ENCODE peak calls at places on chromosomes 11 and 22, in ten cellular contexts. F is kidney, B is astrocyte of the spinal cord, C is fibroblast of the aortic adventitia, E is GM20000, M is RWPE1, W is HFFc6, I is fibroblast of lung, V is MCF 10A, A is AG04450. J is an unnamed sample.

GRCh38 chr11:134379241-134379640 is 32.8 kb downstream of the B3GAT1 start:
- DNase-seq in F (peak), C (no peak), I (no peak), M (no peak), V (no peak), B (no peak), A (no peak), E (no peak), W (no peak), J (no peak)

GRCh38 chr22:23767303-23767672 is 484 bp downstream of the CHCHD10 start:
- DNase-seq in E (no peak), A (no peak), I (no peak), C (no peak), B (no peak), F (no peak), W (no peak), M (no peak), V (no peak), J (no peak)

GRCh38 chr22:24133187-24133965 is 47.9 kb upstream of the SUSD2 start:
- DNase-seq in C (no peak), B (peak), I (no peak), A (no peak), F (no peak), V (no peak), M (no peak), W (no peak), E (no peak), J (no peak)

GRCh38 chr11:46278387-46279173 is 1.1 kb downstream of the CREB3L1 start:
- DNase-seq in A (no peak), V (no peak), M (no peak), I (peak), F (peak), C (peak), B (peak), W (peak), E (peak), J (no peak)

GRCh38 chr11:59207988-59208432 is 4.7 kb downstream of the MPEG1 start:
- DNase-seq in W (peak), M (peak), E (peak), A (peak), F (no peak), B (peak), V (peak), I (peak), C (peak), J (peak)

GRCh38 chr22:27748355-27749168 is 53.0 kb downstream of the MN1 start:
- DNase-seq in W (no peak), B (peak), A (no peak), E (no peak), C (peak), F (no peak), M (peak), V (peak), I (peak), J (peak)

GRCh38 chr11:96090711-96091110 is 166.8 kb upstream of the MTMR2 start:
- DNase-seq in B (peak), V (no peak), E (no peak), W (peak), F (no peak), C (peak), M (no peak), A (peak), I (peak), J (peak)

GRCh38 chr11:72239296-72239848 is 4.6 kb downstream of the PHOX2A start:
- DNase-seq in V (peak), W (peak), M (peak), A (no peak), C (peak), F (peak), I (peak), B (peak), E (peak), J (no peak)

GRCh38 chr11:102703826-102704493 is 1.6 kb downstream of the MMP27 start:
- DNase-seq in W (no peak), C (no peak), A (no peak), B (no peak), M (no peak), F (no peak), E (no peak), I (no peak), V (no peak), J (no peak)

GRCh38 chr11:83521647-83522596 is 235.8 kb upstream of the CCDC90B start:
- DNase-seq in F (no peak), W (peak), V (peak), B (no peak), A (no peak), E (no peak), I (peak), M (peak), C (peak), J (no peak)

GRCh38 chr11:22634897-22635629 is 9.4 kb upstream of the FANCF start:
- DNase-seq in V (peak), M (no peak), F (no peak), C (peak), B (peak), I (peak), A (no peak), E (no peak), W (no peak), J (no peak)

GRCh38 chr11:86625544-86625943 is 46.9 kb downstream of the ME3 start:
- DNase-seq in M (no peak), C (no peak), W (no peak), F (no peak), V (no peak), B (no peak), I (no peak), E (no peak), A (no peak), J (no peak)

GRCh38 chr11:94638902-94639373 is 71.8 kb downstream of the PIWIL4 start:
- DNase-seq in E (no peak), B (no peak), M (no peak), V (peak), F (no peak), I (no peak), W (peak), A (no peak), C (peak), J (peak)

GRCh38 chr11:60485987-60486386 is 6.6 kb upstream of the MS4A12 start:
- DNase-seq in I (no peak), C (no peak), W (no peak), B (no peak), A (no peak), E (peak), F (no peak), M (peak), V (peak), J (no peak)

GRCh38 chr11:129270471-129270870 is 78.3 kb upstream of the ARHGAP32 start:
- DNase-seq in I (no peak), C (no peak), B (no peak), M (no peak), W (no peak), E (no peak), F (no peak), A (no peak), V (no peak), J (no peak)

GRCh38 chr11:76606102-76606793 is 64.3 kb downstream of the LRRC32 start:
- DNase-seq in M (no peak), B (no peak), I (no peak), C (peak), F (peak), V (no peak), A (no peak), E (no peak), W (no peak), J (no peak)

GRCh38 chr22:26385164-26385563 is 43.9 kb upstream of the ASPHD2 start:
- DNase-seq in A (no peak), E (no peak), M (no peak), I (no peak), C (no peak), B (no peak), W (no peak), F (no peak), V (no peak), J (no peak)

GRCh38 chr11:114353448-114353847 is 46.9 kb downstream of the C11orf71 start:
- DNase-seq in A (no peak), B (peak), F (no peak), I (peak), W (no peak), E (no peak), M (no peak), C (no peak), V (no peak), J (no peak)

GRCh38 chr11:96014234-96014633 is 90.3 kb upstream of the MTMR2 start:
- DNase-seq in I (peak), V (peak), C (peak), M (peak), A (no peak), F (no peak), E (no peak), B (peak), W (peak), J (no peak)

GRCh38 chr11:5548440-5548839 is at the start of gene OR52H1:
- DNase-seq in A (no peak), C (no peak), B (no peak), I (no peak), M (no peak), W (no peak), F (no peak), E (no peak), V (no peak), J (no peak)

GRCh38 chr11:34192481-34193401 is 87.3 kb downstream of the NAT10 start:
- DNase-seq in B (peak), V (peak), M (peak), E (no peak), F (no peak), W (peak), C (peak), A (peak), I (peak), J (peak)

GRCh38 chr11:108218912-108219783 is 3.3 kb downstream of the NPAT start:
- DNase-seq in M (no peak), F (no peak), A (no peak), C (no peak), V (no peak), I (no peak), B (no peak), W (no peak), E (no peak), J (no peak)

GRCh38 chr11:19722702-19723101 is 10.1 kb downstream of the NAV2 start:
- DNase-seq in V (no peak), W (no peak), C (no peak), F (no peak), I (no peak), B (no peak), A (no peak), E (no peak), M (no peak), J (no peak)

GRCh38 chr22:44242946-44243724 is 62.4 kb downstream of the PARVG start:
- DNase-seq in B (no peak), W (no peak), I (no peak), A (no peak), V (no peak), E (no peak), M (no peak), F (no peak), C (no peak), J (no peak)

GRCh38 chr22:37752189-37753061 is 55.3 kb upstream of the GCAT start:
- DNase-seq in E (no peak), C (peak), A (peak), B (peak), W (peak), I (peak), F (peak), M (peak), V (peak), J (peak)

GRCh38 chr11:30991802-30992512 is 377.6 kb downstream of the DCDC1 start:
- DNase-seq in V (no peak), A (no peak), C (no peak), I (no peak), B (no peak), F (no peak), M (no peak), W (no peak), E (no peak), J (no peak)

GRCh38 chr11:38254849-38255248 is 1656.8 kb upstream of the RAG2 start:
- DNase-seq in B (no peak), W (no peak), F (no peak), E (no peak), C (no peak), M (no peak), I (no peak), A (no peak), V (no peak), J (no peak)

GRCh38 chr11:1760351-1761109 is 3.2 kb downstream of the CTSD start:
- DNase-seq in F (peak), E (no peak), W (peak), A (no peak), C (no peak), B (no peak), I (peak), M (no peak), V (no peak), J (peak)

GRCh38 chr11:99170606-99171005 is 149.9 kb downstream of the CNTN5 start:
- DNase-seq in F (no peak), A (no peak), W (no peak), V (no peak), B (no peak), I (no peak), E (no peak), M (no peak), C (no peak), J (no peak)

GRCh38 chr11:88384004-88384677 is 46.6 kb upstream of the CTSC start:
- DNase-seq in I (peak), M (peak), F (no peak), W (peak), A (no peak), V (peak), C (peak), E (no peak), B (peak), J (no peak)

GRCh38 chr11:97815667-97816066 is 1205.1 kb upstream of the CNTN5 start:
- DNase-seq in E (no peak), C (peak), F (no peak), V (no peak), A (no peak), M (no peak), B (no peak), W (no peak), I (peak), J (no peak)

GRCh38 chr11:75867778-75868374 is 52.9 kb downstream of the UVRAG start:
- DNase-seq in C (peak), V (peak), F (no peak), M (peak), B (peak), I (peak), E (peak), W (peak), A (peak), J (no peak)

GRCh38 chr11:111361082-111361801 is 17.8 kb downstream of the POU2AF1 start:
- DNase-seq in F (no peak), I (no peak), E (no peak), M (no peak), W (no peak), B (no peak), C (no peak), A (no peak), V (peak), J (no peak)

GRCh38 chr11:2298795-2299747 is 2.6 kb downstream of the C11orf21 start:
- DNase-seq in E (no peak), M (peak), A (no peak), F (peak), V (peak), C (no peak), B (no peak), W (no peak), I (no peak), J (no peak)

GRCh38 chr22:19728836-19729235 is 5.5 kb downstream of the GP1BB start:
- DNase-seq in C (no peak), W (no peak), V (no peak), B (no peak), E (no peak), F (no peak), M (no peak), I (no peak), A (no peak), J (no peak)

GRCh38 chr11:116275634-116276033 is 497.2 kb downstream of the BUD13 start:
- DNase-seq in F (no peak), B (no peak), E (no peak), C (no peak), I (peak), A (no peak), V (no peak), W (no peak), M (no peak), J (no peak)

GRCh38 chr11:118666331-118666730 is 13.1 kb downstream of the TREH start:
- DNase-seq in C (no peak), A (no peak), M (no peak), F (no peak), E (no peak), B (no peak), I (no peak), V (no peak), W (no peak), J (no peak)

GRCh38 chr22:46542011-46542985 is 4.9 kb upstream of the CELSR1 start:
- DNase-seq in A (no peak), B (peak), M (peak), C (peak), W (peak), E (peak), I (peak), V (peak), F (peak), J (no peak)

GRCh38 chr22:35462558-35463230 is 62.8 kb downstream of the MCM5 start:
- DNase-seq in M (no peak), F (no peak), E (no peak), B (no peak), V (no peak), I (no peak), W (no peak), C (no peak), A (no peak), J (no peak)

GRCh38 chr11:27701262-27702105 is 1.2 kb upstream of the BDNF start:
- DNase-seq in A (no peak), I (peak), V (peak), M (peak), C (peak), F (no peak), B (peak), W (peak), E (no peak), J (no peak)
- TF ChIP-seq CTCF in A (peak), I (peak), V (no peak), M (peak), C (peak), F (no peak), B (peak), W (peak), E (no peak), J (peak)

DNA sequence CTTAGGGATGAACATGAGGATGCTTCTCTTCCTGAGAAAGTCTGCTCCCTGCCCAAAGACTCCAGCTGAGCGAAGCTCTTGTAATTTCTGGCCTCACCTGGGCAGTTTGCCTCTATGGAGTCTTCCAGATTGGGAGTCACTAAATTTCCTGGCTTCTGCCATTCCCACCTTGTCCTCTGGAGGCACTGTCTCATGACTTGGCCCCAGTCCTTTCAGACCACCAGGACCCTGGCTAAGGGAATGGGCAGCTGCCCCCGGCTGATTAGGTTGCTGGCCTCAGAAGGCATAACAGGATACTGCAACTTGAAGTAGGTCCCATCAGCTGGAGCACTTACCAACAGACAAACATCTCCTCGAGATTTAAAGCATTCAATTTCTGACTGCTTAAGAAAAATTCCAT is 128.1 kb upstream of the SPON1 start:
- DNase-seq in C (no peak), E (no peak), I (no peak), F (no peak), W (no peak), V (no peak), B (no peak), A (no peak), M (no peak), J (no peak)
- TF ChIP-seq CTCF in C (peak), E (peak), I (peak), F (no peak), W (peak), V (peak), B (peak), A (peak), M (peak), J (peak)

DNA sequence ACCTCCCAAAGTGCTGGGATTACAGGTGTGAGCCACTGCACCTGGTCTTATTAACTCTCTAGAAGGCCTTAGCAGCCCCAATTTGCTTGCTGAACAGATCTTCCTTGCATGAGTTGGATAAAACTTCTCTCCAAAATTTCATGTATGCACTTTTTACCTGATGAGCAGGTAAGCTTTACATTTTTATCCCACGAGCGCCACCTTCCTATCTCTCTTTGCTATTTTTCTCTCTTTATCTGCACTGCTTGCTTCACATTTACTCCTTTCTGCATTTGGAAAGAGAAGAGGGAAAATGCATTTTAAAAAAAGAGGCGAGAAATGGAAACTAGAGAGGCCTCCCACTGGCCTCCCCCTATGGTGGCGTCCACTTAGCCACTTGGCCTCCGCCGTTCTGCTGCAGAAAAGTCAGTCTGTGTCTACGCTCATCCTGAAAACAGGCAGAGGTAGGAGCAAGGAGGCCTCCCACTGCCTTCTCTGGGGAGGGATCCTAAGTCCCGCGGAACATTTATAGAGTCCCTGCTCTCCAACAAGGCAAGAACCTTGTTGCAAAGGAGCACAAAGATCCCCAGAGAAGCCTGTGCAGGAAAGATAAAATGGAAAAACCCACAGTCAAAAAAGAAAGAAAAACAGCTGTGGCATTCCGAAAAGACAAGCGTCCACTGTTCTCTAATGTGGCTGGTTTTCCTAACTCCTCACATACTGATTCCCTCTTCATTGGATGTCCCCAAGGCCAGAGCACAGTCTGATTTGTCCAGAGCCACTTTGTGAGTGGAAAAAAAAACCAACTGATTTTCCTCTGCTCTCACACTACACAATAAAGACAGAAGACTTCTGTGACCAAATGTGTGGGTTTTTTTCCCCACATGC is 62.2 kb upstream of the INCENP start:
- DNase-seq in V (peak), B (no peak), W (no peak), I (no peak), M (peak), A (no peak), E (no peak), C (no peak), F (no peak), J (no peak)
- TF ChIP-seq CTCF in V (peak), B (no peak), W (no peak), I (no peak), M (peak), A (no peak), E (no peak), C (no peak), F (peak), J (no peak)

DNA sequence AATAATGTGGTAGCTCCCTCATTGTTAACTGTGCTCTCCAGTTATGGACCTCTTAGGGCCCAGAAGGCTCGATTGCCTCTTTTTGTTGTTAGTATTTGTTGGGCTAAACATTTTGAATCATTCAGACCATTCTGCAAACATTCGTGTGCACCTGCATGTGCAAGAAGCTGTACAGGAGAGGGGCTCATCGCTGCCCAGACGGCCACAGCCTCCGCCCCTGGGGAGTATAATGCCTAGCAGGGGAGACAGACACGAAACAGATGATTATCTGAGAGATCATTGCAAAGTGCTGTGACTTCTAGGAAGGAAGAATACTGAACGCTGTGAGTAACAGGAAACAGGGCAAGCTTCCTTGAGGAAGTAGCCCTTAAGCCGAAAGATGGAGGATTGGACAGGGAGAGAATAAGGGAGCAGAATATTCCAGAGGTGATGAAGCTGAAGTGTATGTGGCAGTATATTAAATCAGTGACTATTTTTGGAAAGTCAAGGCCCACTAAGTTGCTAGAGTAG is 123.3 kb upstream of the RASSF10 start:
- DNase-seq in A (no peak), W (no peak), F (no peak), B (no peak), C (no peak), E (no peak), M (no peak), V (no peak), I (no peak), J (no peak)
- TF ChIP-seq CTCF in A (no peak), W (no peak), F (no peak), B (no peak), C (no peak), E (no peak), M (no peak), V (no peak), I (no peak), J (no peak)

GRCh38 chr11:48182860-48183526 is 33.6 kb upstream of the OR4B1 start:
- DNase-seq in F (no peak), W (no peak), C (no peak), V (no peak), B (no peak), I (no peak), A (no peak), M (no peak), E (no peak), J (no peak)

GRCh38 chr11:48184452-48184851 is 32.2 kb upstream of the OR4B1 start:
- DNase-seq in W (no peak), F (no peak), C (no peak), E (no peak), B (no peak), I (no peak), A (no peak), V (no peak), M (no peak), J (no peak)
- TF ChIP-seq CTCF in W (no peak), F (no peak), C (no peak), E (no peak), B (no peak), I (no peak), A (no peak), V (no peak), M (no peak), J (no peak)

GRCh38 chr11:69497221-69497787 is 15.8 kb downstream of the LINC01488 start:
- DNase-seq in B (peak), I (peak), F (peak), E (no peak), A (peak), C (peak), V (peak), M (peak), W (peak), J (peak)
- TF ChIP-seq CTCF in B (no peak), I (no peak), F (no peak), E (no peak), A (no peak), C (no peak), V (no peak), M (no peak), W (no peak), J (no peak)

J was measured in BJ.